ENCODE peak calls at places on chromosomes 4 and X, in eight cellular contexts. X, T, J, F, U, L, E and B are unnamed samples.

GRCh38 chrX:108362026-108362425 is 76.2 kb downstream of the COL4A6 start:
- DNase-seq in E (no peak), U (peak), J (no peak), F (no peak), X (no peak), T (no peak), L (no peak), B (no peak)

GRCh38 chr4:84971319-84971932 is 4.9 kb upstream of the WDFY3 start:
- DNase-seq in F (peak), J (no peak), L (no peak), X (no peak), U (peak), E (no peak), T (no peak), B (peak)

GRCh38 chrX:7515681-7516413 is 327.1 kb upstream of the VCX start:
- DNase-seq in U (no peak), E (no peak), L (no peak), X (no peak), T (peak), J (no peak), F (no peak), B (no peak)

GRCh38 chr4:22720091-22720490 is 27.4 kb downstream of the GBA3 start:
- DNase-seq in T (no peak), U (no peak), L (no peak), E (no peak), F (no peak), X (no peak), J (no peak), B (no peak)

GRCh38 chrX:10017866-10018265 is 50.7 kb downstream of the CLDN34 start:
- DNase-seq in F (no peak), L (no peak), U (peak), X (no peak), T (no peak), E (no peak), J (no peak), B (no peak)

GRCh38 chr4:45554423-45554822 is 569.4 kb downstream of the GABRG1 start:
- DNase-seq in J (no peak), E (no peak), T (no peak), F (no peak), L (no peak), U (no peak), X (no peak), B (no peak)

GRCh38 chrX:28659269-28659668 is 72.0 kb downstream of the IL1RAPL1 start:
- DNase-seq in T (no peak), X (no peak), E (no peak), L (no peak), J (no peak), U (no peak), F (no peak), B (no peak)

GRCh38 chr4:145709336-145709735 is 29.4 kb downstream of the C4orf51 start:
- DNase-seq in E (no peak), L (no peak), J (no peak), T (no peak), F (no peak), U (no peak), X (no peak), B (no peak)

GRCh38 chr4:78002260-78002659 is 54.9 kb upstream of the FRAS1 start:
- DNase-seq in X (no peak), L (no peak), E (no peak), U (no peak), F (no peak), T (no peak), J (no peak), B (no peak)

DNA sequence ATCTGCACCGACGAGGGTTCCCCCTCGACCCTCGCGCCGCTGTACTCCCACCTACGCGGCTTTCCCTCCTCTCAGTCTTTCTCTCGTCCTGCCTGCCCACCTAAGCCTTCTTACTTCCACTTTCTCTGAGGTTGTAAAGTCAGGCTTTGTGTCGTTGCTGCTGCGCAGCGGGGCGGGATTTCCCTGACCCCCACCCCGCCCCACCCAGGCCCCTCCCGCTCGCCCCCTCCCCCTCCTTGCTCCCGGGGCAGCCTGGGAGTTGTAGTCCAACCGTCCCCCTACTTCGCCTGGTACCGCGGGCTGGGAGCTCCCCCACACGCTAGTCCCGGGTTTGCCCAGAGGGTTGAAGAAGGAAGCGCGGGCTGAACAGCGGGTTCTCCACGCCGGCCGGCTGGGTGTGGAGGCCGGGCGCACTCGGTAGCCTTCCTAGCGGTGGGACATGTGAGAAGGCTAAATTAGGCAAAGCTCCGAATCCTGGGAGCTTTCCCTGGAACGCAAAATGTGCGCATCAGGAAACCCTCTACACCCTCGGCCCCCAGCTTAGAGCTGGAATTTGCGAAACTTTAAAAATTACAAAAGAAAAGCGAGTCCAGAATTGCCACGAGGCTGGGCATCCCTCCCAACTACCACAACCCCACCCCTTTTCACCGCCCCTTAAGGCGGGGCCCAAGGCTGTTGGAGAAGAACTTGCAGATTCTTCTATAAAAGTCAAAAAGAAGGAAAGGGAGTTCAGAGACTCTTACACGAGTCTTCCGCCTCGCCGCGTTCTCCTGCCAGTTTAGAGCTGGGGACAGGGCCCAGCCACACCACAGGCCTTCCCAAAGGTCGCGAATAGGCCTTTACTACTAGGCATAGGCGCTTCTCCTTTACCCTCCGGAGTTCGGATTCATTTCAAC is at the start of gene ATP11C:
- DNase-seq in E (peak), L (peak), U (peak), J (peak), T (no peak), F (peak), X (peak), B (peak)
- TF ChIP-seq CTCF in E (peak), L (peak), U (no peak), J (no peak), T (no peak), F (peak), X (no peak), B (peak)

GRCh38 chr4:5784960-5785611 is 74.1 kb downstream of the EVC start:
- DNase-seq in F (peak), T (no peak), E (peak), X (no peak), U (no peak), L (no peak), J (peak), B (no peak)
- TF ChIP-seq CTCF in F (no peak), T (peak), E (no peak), X (no peak), U (no peak), L (no peak), J (no peak), B (peak)

DNA sequence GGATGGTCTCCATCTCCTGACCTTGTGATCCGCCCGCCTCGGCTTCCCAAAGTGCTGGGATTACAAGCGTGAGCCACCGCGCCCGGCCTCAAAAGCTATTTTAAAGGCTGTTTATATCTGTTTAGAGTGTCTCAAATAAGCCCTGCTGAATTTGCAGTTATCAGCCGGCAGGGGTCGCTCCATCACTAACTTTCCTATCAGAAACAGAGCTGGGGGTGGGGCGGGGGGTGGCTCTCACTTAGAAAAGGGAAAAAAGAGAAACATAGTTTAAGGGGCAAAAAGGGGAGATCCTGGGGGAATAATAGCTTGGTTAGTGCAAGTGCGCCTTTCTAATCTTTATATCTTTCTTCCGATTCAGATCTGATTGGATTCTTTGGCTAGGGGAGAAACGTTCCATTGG is 450.7 kb downstream of the UBE2NL start:
- DNase-seq in J (no peak), F (peak), E (no peak), T (no peak), X (no peak), U (no peak), L (no peak), B (no peak)
- TF ChIP-seq CTCF in J (no peak), F (peak), E (no peak), T (peak), X (no peak), U (peak), L (peak), B (no peak)

GRCh38 chr4:141375855-141376254 is 155.2 kb downstream of the ZNF330 start:
- DNase-seq in F (peak), T (peak), E (no peak), X (no peak), U (peak), J (no peak), L (no peak), B (peak)
- TF ChIP-seq CTCF in F (peak), T (peak), E (no peak), X (peak), U (peak), J (peak), L (no peak), B (peak)